ENCODE peak calls at places on chromosomes 11 and 22, in six cellular contexts. One of them, this sample, is unnamed. For H3K4me1, the result is how much of the 10 kb centered on the place peaks cover.

GRCh38 chr11:93747122-93747521 is 5.7 kb downstream of the C11orf54 start:
- DNase-seq in Peyer's patch: no peak
- DNase-seq in pancreas: no peak
- DNase-seq in lower lobe of right lung: no peak
- DNase-seq in spleen: no peak
- DNase-seq in mesenchymal stem cell: no peak
- DNase-seq in this sample: no peak

GRCh38 chr11:93517041-93517440 is 26.1 kb downstream of the SMCO4 start:
- DNase-seq in Peyer's patch: no peak
- DNase-seq in pancreas: no peak
- DNase-seq in lower lobe of right lung: no peak
- DNase-seq in spleen: no peak
- DNase-seq in mesenchymal stem cell: no peak
- DNase-seq in this sample: no peak

GRCh38 chr11:68763181-68763721 is 11.9 kb upstream of the TESMIN start:
- DNase-seq in Peyer's patch: no peak
- DNase-seq in pancreas: no peak
- DNase-seq in lower lobe of right lung: no peak
- DNase-seq in spleen: no peak
- DNase-seq in mesenchymal stem cell: no peak
- DNase-seq in this sample: no peak

GRCh38 chr11:127443297-127443696 is 442.7 kb upstream of the KIRREL3 start:
- DNase-seq in Peyer's patch: no peak
- DNase-seq in pancreas: no peak
- DNase-seq in lower lobe of right lung: no peak
- DNase-seq in spleen: no peak
- DNase-seq in mesenchymal stem cell: no peak
- DNase-seq in this sample: no peak

GRCh38 chr11:117410861-117411725 is 83.4 kb downstream of the CEP164 start:
- DNase-seq in Peyer's patch: no peak
- DNase-seq in pancreas: no peak
- DNase-seq in lower lobe of right lung: no peak
- DNase-seq in spleen: no peak
- DNase-seq in mesenchymal stem cell: no peak
- DNase-seq in this sample: no peak

GRCh38 chr11:131649861-131650260 is 279.4 kb downstream of the NTM start:
- DNase-seq in Peyer's patch: no peak
- DNase-seq in pancreas: no peak
- DNase-seq in lower lobe of right lung: no peak
- DNase-seq in spleen: no peak
- DNase-seq in mesenchymal stem cell: no peak
- DNase-seq in this sample: no peak

GRCh38 chr22:48918585-48919186 is 909.0 kb downstream of the BRD1 start:
- DNase-seq in Peyer's patch: no peak
- DNase-seq in pancreas: no peak
- DNase-seq in lower lobe of right lung: no peak
- DNase-seq in spleen: no peak
- DNase-seq in mesenchymal stem cell: no peak
- DNase-seq in this sample: no peak

GRCh38 chr11:120773501-120774031 is 250.3 kb upstream of the TBCEL start:
- DNase-seq in Peyer's patch: no peak
- DNase-seq in pancreas: no peak
- DNase-seq in lower lobe of right lung: no peak
- DNase-seq in spleen: no peak
- DNase-seq in mesenchymal stem cell: peak
- DNase-seq in this sample: no peak

GRCh38 chr11:94032725-94033124 is 11.6 kb downstream of the HEPHL1 start:
- DNase-seq in Peyer's patch: no peak
- DNase-seq in pancreas: no peak
- DNase-seq in lower lobe of right lung: no peak
- DNase-seq in spleen: no peak
- DNase-seq in mesenchymal stem cell: no peak
- DNase-seq in this sample: no peak

GRCh38 chr22:46163498-46163897 is 13.2 kb downstream of the PPARA start:
- DNase-seq in Peyer's patch: no peak
- DNase-seq in pancreas: no peak
- DNase-seq in lower lobe of right lung: no peak
- DNase-seq in spleen: no peak
- DNase-seq in mesenchymal stem cell: no peak
- DNase-seq in this sample: no peak

GRCh38 chr22:22821340-22821739 is 66.3 kb upstream of the IGLL5 start:
- DNase-seq in Peyer's patch: no peak
- DNase-seq in pancreas: no peak
- DNase-seq in lower lobe of right lung: no peak
- DNase-seq in spleen: no peak
- DNase-seq in mesenchymal stem cell: no peak
- DNase-seq in this sample: no peak

GRCh38 chr11:109605006-109605405 is 183.0 kb downstream of the C11orf87 start:
- DNase-seq in Peyer's patch: no peak
- DNase-seq in pancreas: no peak
- DNase-seq in lower lobe of right lung: no peak
- DNase-seq in spleen: no peak
- DNase-seq in mesenchymal stem cell: no peak
- DNase-seq in this sample: no peak

GRCh38 chr11:35077709-35078695 is 61.0 kb upstream of the CD44 start:
- DNase-seq in Peyer's patch: peak
- DNase-seq in pancreas: no peak
- DNase-seq in lower lobe of right lung: no peak
- DNase-seq in spleen: no peak
- DNase-seq in mesenchymal stem cell: peak
- DNase-seq in this sample: no peak

GRCh38 chr11:4825132-4825531 is 4.0 kb downstream of the OR51F2 start:
- DNase-seq in Peyer's patch: no peak
- DNase-seq in pancreas: no peak
- DNase-seq in lower lobe of right lung: no peak
- DNase-seq in spleen: no peak
- DNase-seq in mesenchymal stem cell: no peak
- DNase-seq in this sample: no peak

GRCh38 chr11:128313931-128314330 is 273.4 kb downstream of the ETS1 start:
- DNase-seq in Peyer's patch: no peak
- DNase-seq in pancreas: no peak
- DNase-seq in lower lobe of right lung: no peak
- DNase-seq in spleen: no peak
- DNase-seq in mesenchymal stem cell: no peak
- DNase-seq in this sample: no peak

GRCh38 chr11:59857444-59858434 is 8.5 kb downstream of the TCN1 start:
- DNase-seq in Peyer's patch: no peak
- DNase-seq in pancreas: no peak
- DNase-seq in lower lobe of right lung: no peak
- DNase-seq in spleen: no peak
- DNase-seq in mesenchymal stem cell: peak
- DNase-seq in this sample: no peak

GRCh38 chr11:83617671-83618070 is 331.5 kb upstream of the CCDC90B start:
- DNase-seq in Peyer's patch: no peak
- DNase-seq in pancreas: no peak
- DNase-seq in lower lobe of right lung: no peak
- DNase-seq in spleen: no peak
- DNase-seq in mesenchymal stem cell: no peak
- DNase-seq in this sample: no peak

GRCh38 chr11:47863189-47863892 is 15.2 kb upstream of the NUP160 start:
- DNase-seq in Peyer's patch: no peak
- DNase-seq in pancreas: no peak
- DNase-seq in lower lobe of right lung: no peak
- DNase-seq in spleen: no peak
- DNase-seq in mesenchymal stem cell: peak
- DNase-seq in this sample: no peak

GRCh38 chr11:65555693-65556231 is 2.4 kb downstream of the LTBP3 start:
- DNase-seq in Peyer's patch: no peak
- DNase-seq in pancreas: peak
- DNase-seq in lower lobe of right lung: no peak
- DNase-seq in spleen: peak
- DNase-seq in mesenchymal stem cell: peak
- DNase-seq in this sample: peak

GRCh38 chr11:92268546-92268945 is 43.9 kb downstream of the FAT3 start:
- DNase-seq in Peyer's patch: no peak
- DNase-seq in pancreas: no peak
- DNase-seq in lower lobe of right lung: no peak
- DNase-seq in spleen: no peak
- DNase-seq in mesenchymal stem cell: no peak
- DNase-seq in this sample: no peak

GRCh38 chr11:92267968-92268367 is 43.4 kb downstream of the FAT3 start:
- DNase-seq in Peyer's patch: no peak
- DNase-seq in pancreas: no peak
- DNase-seq in lower lobe of right lung: no peak
- DNase-seq in spleen: no peak
- DNase-seq in mesenchymal stem cell: no peak
- DNase-seq in this sample: no peak

GRCh38 chr11:92269021-92269420 is 44.4 kb downstream of the FAT3 start:
- DNase-seq in Peyer's patch: no peak
- DNase-seq in pancreas: no peak
- DNase-seq in lower lobe of right lung: no peak
- DNase-seq in spleen: no peak
- DNase-seq in mesenchymal stem cell: peak
- DNase-seq in this sample: no peak

GRCh38 chr11:92269841-92270240 is 45.2 kb downstream of the FAT3 start:
- DNase-seq in Peyer's patch: no peak
- DNase-seq in pancreas: no peak
- DNase-seq in lower lobe of right lung: no peak
- DNase-seq in spleen: no peak
- DNase-seq in mesenchymal stem cell: no peak
- DNase-seq in this sample: no peak

DNA sequence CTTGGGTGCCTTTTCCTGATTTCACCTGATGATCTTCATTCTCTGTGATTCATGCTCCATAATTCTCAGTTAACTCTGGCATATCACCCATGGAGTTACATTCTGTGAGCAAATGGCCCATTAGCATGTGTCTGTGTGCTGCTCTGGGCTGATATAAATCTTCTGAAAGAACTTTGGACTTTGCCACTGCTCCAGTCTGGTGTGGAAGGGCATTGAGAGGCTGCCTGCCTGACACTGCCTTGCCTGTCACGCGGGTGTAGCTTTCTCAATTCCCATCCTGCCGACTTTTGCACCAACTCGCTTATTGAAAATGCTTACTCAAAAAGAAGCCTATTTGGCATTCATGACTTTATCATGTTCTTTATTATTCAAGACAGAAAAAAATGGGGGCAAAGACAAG is 42.2 kb downstream of the FAT3 start:
- DNase-seq in Peyer's patch: no peak
- DNase-seq in pancreas: no peak
- DNase-seq in lower lobe of right lung: no peak
- DNase-seq in spleen: no peak
- DNase-seq in mesenchymal stem cell: no peak
- DNase-seq in this sample: no peak
- H3K4me1 ChIP-seq in Peyer's patch: under half
- H3K4me1 ChIP-seq in pancreas: under half
- H3K4me1 ChIP-seq in lower lobe of right lung: under half
- H3K4me1 ChIP-seq in spleen: under half
- H3K4me1 ChIP-seq in mesenchymal stem cell: under half
- H3K4me1 ChIP-seq in this sample: under half

DNA sequence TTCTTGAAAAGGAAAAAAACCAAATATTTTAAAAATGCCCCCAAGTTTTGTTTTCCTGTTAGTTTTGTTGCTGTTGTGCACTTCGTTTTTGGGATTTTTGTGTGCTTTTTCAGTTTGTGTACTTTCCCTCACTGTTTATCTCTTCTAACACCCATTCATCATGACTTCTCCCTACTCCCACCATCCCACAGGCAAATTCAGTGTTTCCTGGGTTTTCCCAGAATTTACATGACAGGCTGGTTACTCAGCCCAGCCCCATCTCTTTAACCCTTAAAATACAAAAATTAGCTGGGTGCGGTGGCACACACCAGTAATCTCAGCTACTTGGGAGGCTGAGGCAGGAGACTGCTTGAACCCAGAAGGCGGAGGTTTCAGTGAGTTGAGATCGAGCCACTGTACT is 15.5 kb downstream of the TMEM123 start:
- DNase-seq in Peyer's patch: no peak
- DNase-seq in pancreas: no peak
- DNase-seq in lower lobe of right lung: no peak
- DNase-seq in spleen: no peak
- DNase-seq in mesenchymal stem cell: no peak
- DNase-seq in this sample: no peak
- H3K27ac ChIP-seq in Peyer's patch: no peak
- H3K27ac ChIP-seq in pancreas: no peak
- H3K27ac ChIP-seq in lower lobe of right lung: no peak
- H3K27ac ChIP-seq in spleen: peak
- H3K27ac ChIP-seq in mesenchymal stem cell: no peak
- H3K27ac ChIP-seq in this sample: no peak

DNA sequence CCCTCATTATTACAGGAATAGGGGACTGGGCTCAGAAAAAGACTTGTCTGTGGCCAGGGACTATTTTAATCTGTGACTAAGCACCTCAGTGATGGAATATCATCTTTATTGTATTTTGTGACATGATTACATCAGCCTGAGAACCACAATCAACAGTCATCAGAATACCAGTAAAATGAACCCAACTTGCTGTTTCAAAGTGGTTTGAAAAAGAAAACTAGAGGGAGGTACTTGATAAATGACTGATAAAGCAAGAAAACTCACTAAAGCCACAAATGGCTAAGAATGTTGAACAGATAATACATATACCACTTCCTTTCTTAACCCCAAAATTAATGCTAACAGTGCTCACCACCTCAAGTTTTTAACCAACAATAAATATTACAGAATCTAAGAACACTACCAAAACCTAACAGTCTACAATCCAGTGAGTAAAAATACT is 155.7 kb downstream of the ATG16L2 start:
- DNase-seq in Peyer's patch: no peak
- DNase-seq in pancreas: no peak
- DNase-seq in lower lobe of right lung: no peak
- DNase-seq in spleen: no peak
- DNase-seq in mesenchymal stem cell: peak
- DNase-seq in this sample: no peak
- H3K4me3 ChIP-seq in Peyer's patch: no peak
- H3K4me3 ChIP-seq in pancreas: no peak
- H3K4me3 ChIP-seq in lower lobe of right lung: no peak
- H3K4me3 ChIP-seq in spleen: no peak
- H3K4me3 ChIP-seq in mesenchymal stem cell: no peak
- H3K4me3 ChIP-seq in this sample: no peak

DNA sequence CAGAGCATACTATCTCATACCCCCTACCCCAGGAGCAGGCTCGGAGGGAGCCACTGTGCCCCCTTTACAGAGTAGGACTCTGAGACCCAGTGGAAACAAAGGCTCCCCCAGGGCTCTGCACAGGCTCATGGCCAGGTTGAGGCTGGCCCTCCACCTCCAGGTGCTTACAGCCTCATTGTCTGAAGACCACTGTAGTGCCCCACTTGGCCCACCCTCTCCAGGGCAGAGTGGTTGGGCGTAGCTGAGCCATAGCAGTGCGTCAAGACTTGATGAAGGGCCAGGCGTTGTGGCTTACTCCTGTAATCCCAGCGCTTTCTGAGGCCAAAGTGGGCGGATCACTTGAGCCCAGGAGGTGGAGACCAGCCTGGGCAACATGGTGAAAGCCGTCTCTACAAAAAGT is 1.7 kb downstream of the ANKRD13D start:
- DNase-seq in Peyer's patch: no peak
- DNase-seq in pancreas: peak
- DNase-seq in lower lobe of right lung: peak
- DNase-seq in spleen: peak
- DNase-seq in mesenchymal stem cell: no peak
- DNase-seq in this sample: peak
- H3K4me1 ChIP-seq in Peyer's patch: under half
- H3K4me1 ChIP-seq in pancreas: under half
- H3K4me1 ChIP-seq in lower lobe of right lung: under half
- H3K4me1 ChIP-seq in spleen: half or more
- H3K4me1 ChIP-seq in mesenchymal stem cell: under half
- H3K4me1 ChIP-seq in this sample: under half

GRCh38 chr11:29518389-29519174 is 498.2 kb downstream of the KCNA4 start:
- DNase-seq in Peyer's patch: no peak
- DNase-seq in pancreas: no peak
- DNase-seq in lower lobe of right lung: peak
- DNase-seq in spleen: no peak
- DNase-seq in mesenchymal stem cell: peak
- DNase-seq in this sample: no peak
- H3K27ac ChIP-seq in Peyer's patch: no peak
- H3K27ac ChIP-seq in pancreas: no peak
- H3K27ac ChIP-seq in lower lobe of right lung: no peak
- H3K27ac ChIP-seq in spleen: no peak
- H3K27ac ChIP-seq in mesenchymal stem cell: no peak
- H3K27ac ChIP-seq in this sample: no peak